ENCODE peak calls at places on chromosomes 2 and 18, in ten cellular contexts. F, O, A, Z, B, P, G, E, L and Q are unnamed samples.

GRCh38 chr2:40282428-40282827 is 169.5 kb downstream of the SLC8A1 start:
- DNase-seq in B (no peak), L (no peak), F (no peak), Z (peak), A (no peak), P (no peak), O (no peak), E (no peak), G (no peak), Q (no peak)

GRCh38 chr2:28342081-28342967 is 50.3 kb upstream of the FOSL2 start:
- DNase-seq in Z (peak), F (peak), E (no peak), P (no peak), A (peak), B (peak), O (peak), L (no peak), G (no peak), Q (peak)

GRCh38 chr2:120360307-120360855 is 14.4 kb downstream of the INHBB start:
- DNase-seq in Z (no peak), O (no peak), E (no peak), A (no peak), P (no peak), B (peak), G (peak), L (no peak), F (no peak), Q (peak)

GRCh38 chr2:186771395-186771794 is 77.5 kb downstream of the FAM171B start:
- DNase-seq in F (no peak), Z (no peak), A (no peak), B (peak), L (no peak), O (no peak), E (no peak), G (peak), P (no peak), Q (peak)

GRCh38 chr2:61961231-61961901 is 55.9 kb downstream of the COMMD1 start:
- DNase-seq in G (peak), A (no peak), Z (no peak), E (no peak), O (no peak), L (no peak), F (no peak), P (no peak), B (no peak), Q (no peak)

GRCh38 chr18:54127759-54128378 is 96.6 kb downstream of the MBD2 start:
- DNase-seq in A (peak), L (no peak), Z (peak), O (no peak), G (peak), E (no peak), F (no peak), B (peak), P (peak), Q (peak)

GRCh38 chr2:95052301-95052700 is 26.8 kb downstream of the MAL start:
- DNase-seq in Z (no peak), O (no peak), B (peak), L (no peak), G (peak), P (no peak), A (no peak), F (peak), E (no peak), Q (no peak)

GRCh38 chr2:181426687-181427086 is 30.5 kb upstream of the ITGA4 start:
- DNase-seq in L (no peak), G (no peak), F (no peak), P (no peak), B (no peak), E (no peak), A (no peak), Z (no peak), O (no peak), Q (no peak)

GRCh38 chr18:12038082-12038660 is 55.5 kb upstream of the ANKRD62 start:
- DNase-seq in L (no peak), B (no peak), E (no peak), P (no peak), A (no peak), F (no peak), O (no peak), Z (no peak), G (peak), Q (no peak)

GRCh38 chr2:159895258-159896209 is 97.5 kb upstream of the CD302 start:
- DNase-seq in L (no peak), P (no peak), G (peak), A (no peak), Z (peak), E (no peak), O (no peak), F (no peak), B (no peak), Q (no peak)

GRCh38 chr2:241491549-241492173 is 16.7 kb downstream of the STK25 start:
- DNase-seq in G (no peak), Z (no peak), B (no peak), O (no peak), F (no peak), A (no peak), P (no peak), E (no peak), L (no peak), Q (no peak)

GRCh38 chr2:128754246-128754724 is 435.6 kb upstream of the HS6ST1 start:
- DNase-seq in E (no peak), O (no peak), F (no peak), G (no peak), L (no peak), Z (no peak), P (no peak), A (peak), B (no peak), Q (no peak)

GRCh38 chr2:160836755-160837154 is 323.5 kb upstream of the TANK start:
- DNase-seq in G (peak), O (no peak), B (peak), F (no peak), P (no peak), E (no peak), L (no peak), A (no peak), Z (peak), Q (peak)

GRCh38 chr2:119474371-119475224 is 42.9 kb downstream of the TMEM37 start:
- DNase-seq in Z (no peak), P (no peak), L (no peak), F (no peak), G (no peak), B (no peak), E (no peak), A (peak), O (no peak), Q (no peak)

GRCh38 chr2:71604709-71605085 is 151.3 kb downstream of the DYSF start:
- DNase-seq in Z (no peak), P (no peak), L (no peak), O (no peak), E (no peak), B (no peak), G (no peak), F (peak), A (no peak), Q (no peak)

GRCh38 chr18:47745227-47745626 is 185.2 kb downstream of the SMAD2 start:
- DNase-seq in F (no peak), G (no peak), E (no peak), B (no peak), O (no peak), P (no peak), Z (no peak), L (no peak), A (no peak), Q (no peak)

GRCh38 chr18:37873416-37873815 is 307.8 kb upstream of the CELF4 start:
- DNase-seq in A (no peak), P (no peak), Z (no peak), O (no peak), E (no peak), F (no peak), B (no peak), L (no peak), G (no peak), Q (no peak)
- TF ChIP-seq CTCF in A (no peak), P (no peak), Z (no peak), O (no peak), E (no peak), F (no peak), B (no peak), L (no peak), G (no peak), Q (no peak)

GRCh38 chr18:45916302-45916701 is 50.8 kb downstream of the EPG5 start:
- DNase-seq in F (no peak), Z (no peak), L (no peak), A (no peak), P (no peak), G (no peak), E (no peak), O (no peak), B (no peak), Q (no peak)
- TF ChIP-seq CTCF in F (no peak), Z (peak), L (peak), A (no peak), P (peak), G (peak), E (no peak), O (no peak), B (peak), Q (no peak)

GRCh38 chr2:182980652-182981051 is 57.6 kb downstream of the NCKAP1 start:
- DNase-seq in E (no peak), Z (no peak), F (no peak), B (no peak), O (no peak), G (no peak), L (no peak), P (no peak), A (no peak), Q (no peak)

GRCh38 chr2:182982934-182983333 is 55.3 kb downstream of the NCKAP1 start:
- DNase-seq in G (no peak), E (no peak), B (no peak), P (no peak), O (no peak), L (no peak), Z (no peak), F (no peak), A (no peak), Q (no peak)

GRCh38 chr2:182977463-182977862 is 60.8 kb downstream of the NCKAP1 start:
- DNase-seq in E (no peak), B (no peak), L (no peak), P (no peak), A (no peak), G (no peak), F (no peak), Z (no peak), O (no peak), Q (no peak)

GRCh38 chr2:182980115-182980514 is 58.1 kb downstream of the NCKAP1 start:
- DNase-seq in L (no peak), E (no peak), Z (peak), F (no peak), P (no peak), G (peak), O (no peak), B (peak), A (no peak), Q (peak)
- TF ChIP-seq CTCF in L (peak), E (peak), Z (peak), F (peak), P (peak), G (peak), O (peak), B (peak), A (peak), Q (peak)

GRCh38 chr2:20757405-20758090 is 65.4 kb downstream of the LDAH start:
- DNase-seq in L (no peak), G (no peak), E (no peak), O (no peak), Z (no peak), A (no peak), F (no peak), B (no peak), P (no peak), Q (no peak)

GRCh38 chr2:20758997-20759396 is 63.9 kb downstream of the LDAH start:
- DNase-seq in G (no peak), B (no peak), A (no peak), F (no peak), L (no peak), Z (no peak), E (no peak), P (no peak), O (no peak), Q (no peak)

GRCh38 chr2:20759487-20759886 is 63.4 kb downstream of the LDAH start:
- DNase-seq in A (no peak), L (no peak), B (no peak), G (no peak), F (no peak), P (no peak), O (no peak), E (no peak), Z (no peak), Q (no peak)

GRCh38 chr2:20752293-20752692 is 70.6 kb downstream of the LDAH start:
- DNase-seq in G (no peak), B (no peak), E (no peak), P (no peak), A (no peak), L (no peak), Z (no peak), O (no peak), F (no peak), Q (no peak)

DNA sequence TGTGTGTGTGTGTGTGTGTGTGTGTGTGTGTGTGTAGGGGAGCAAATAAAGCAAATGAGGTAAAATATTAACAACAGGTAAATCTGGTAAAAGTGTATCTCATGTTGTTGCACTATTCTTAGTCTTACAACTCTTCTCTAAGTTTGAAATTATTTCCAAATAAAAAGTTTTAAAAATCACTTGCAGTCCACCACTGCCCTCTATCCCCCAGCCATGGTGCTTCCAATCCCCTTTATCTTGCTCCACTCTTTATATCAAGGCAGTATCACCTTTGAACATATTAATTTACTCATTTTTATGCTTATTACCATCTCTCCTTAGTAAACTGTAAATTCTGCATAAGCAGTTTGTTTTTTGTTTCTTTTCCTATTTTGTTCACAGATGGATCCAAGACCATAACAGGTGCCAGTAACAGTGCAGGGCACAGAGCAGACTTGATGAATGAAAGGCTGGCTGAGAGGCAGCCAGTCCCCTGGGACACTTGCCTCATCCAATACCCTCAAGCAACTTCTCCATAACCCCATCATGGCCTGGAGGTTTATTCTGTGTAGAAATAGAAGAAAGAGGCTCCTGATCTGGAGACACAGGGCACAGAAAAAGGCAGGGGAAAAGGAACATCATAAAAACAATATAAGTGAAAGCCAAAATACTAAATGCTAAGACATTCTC is 67.6 kb downstream of the LDAH start:
- DNase-seq in P (no peak), B (no peak), L (no peak), A (no peak), G (no peak), F (no peak), E (no peak), Z (peak), O (no peak), Q (no peak)
- TF ChIP-seq CTCF in P (no peak), B (no peak), L (peak), A (no peak), G (no peak), F (no peak), E (no peak), Z (peak), O (peak), Q (peak)